ENCODE peak calls at places on chromosomes 4 and X, in seven cellular contexts. G is tibial nerve, D is SJSA1, I is heart left ventricle, N is trophoblast cell, L is aorta, E is uterus. A is an unnamed sample. For H3K36me3 and H3K4me1, the result is how much of the 10 kb centered on the place peaks cover.

GRCh38 chr4:23962462-23962861 is 72.6 kb upstream of the PPARGC1A start:
- DNase-seq in G (no peak), D (no peak), I (no peak), N (no peak), L (no peak), E (no peak), A (no peak)

GRCh38 chr4:46274717-46275116 is 115.2 kb downstream of the GABRA2 start:
- DNase-seq in G (no peak), D (no peak), I (no peak), N (no peak), L (no peak), E (no peak), A (no peak)

GRCh38 chrX:57156397-57157049 is 19.3 kb upstream of the SPIN2A start:
- DNase-seq in G (no peak), D (no peak), I (peak), N (peak), L (no peak), E (no peak), A (peak)

GRCh38 chr4:156374069-156374468 is 420.4 kb upstream of the CTSO start:
- DNase-seq in G (no peak), D (no peak), I (no peak), N (no peak), L (no peak), E (peak), A (no peak)

GRCh38 chrX:44828008-44828605 is 15.7 kb upstream of the DUSP21 start:
- DNase-seq in G (no peak), D (peak), I (no peak), N (no peak), L (no peak), E (no peak), A (no peak)

GRCh38 chr4:129446074-129446473 is 350.1 kb downstream of the C4orf33 start:
- DNase-seq in G (no peak), D (no peak), I (no peak), N (no peak), L (no peak), E (no peak), A (no peak)

GRCh38 chr4:147944670-147945260 is 212.9 kb downstream of the ARHGAP10 start:
- DNase-seq in G (no peak), D (no peak), I (no peak), N (no peak), L (no peak), E (no peak), A (no peak)

GRCh38 chr4:25449688-25450087 is 72.6 kb downstream of the ANAPC4 start:
- DNase-seq in G (no peak), D (no peak), I (no peak), N (no peak), L (no peak), E (no peak), A (no peak)

GRCh38 chr4:109973529-109973905 is 60.8 kb downstream of the EGF start:
- DNase-seq in G (no peak), D (no peak), I (no peak), N (no peak), L (no peak), E (no peak), A (no peak)

GRCh38 chrX:67544281-67544680 is 460 bp downstream of the AR start:
- DNase-seq in G (no peak), D (peak), I (peak), N (no peak), L (peak), E (peak), A (peak)

GRCh38 chr4:929970-930625 is 2.0 kb downstream of the GAK start:
- DNase-seq in G (no peak), D (no peak), I (no peak), N (no peak), L (no peak), E (no peak), A (no peak)

GRCh38 chr4:93658443-93658842 is 170.1 kb upstream of the ATOH1 start:
- DNase-seq in G (no peak), D (no peak), I (no peak), N (no peak), L (no peak), E (no peak), A (no peak)

GRCh38 chr4:173264245-173264959 is 69.8 kb downstream of the HMGB2 start:
- DNase-seq in G (no peak), D (no peak), I (peak), N (no peak), L (no peak), E (no peak), A (peak)

GRCh38 chrX:136215559-136215958 is 35.6 kb downstream of the MAP7D3 start:
- DNase-seq in G (no peak), D (no peak), I (no peak), N (no peak), L (no peak), E (no peak), A (no peak)

GRCh38 chr4:2339458-2340271 is 77.8 kb upstream of the MXD4 start:
- DNase-seq in G (no peak), D (peak), I (no peak), N (no peak), L (peak), E (no peak), A (no peak)

GRCh38 chrX:48703642-48704481 is 7.3 kb downstream of the SUV39H1 start:
- DNase-seq in G (no peak), D (no peak), I (peak), N (peak), L (no peak), E (no peak), A (no peak)

GRCh38 chr4:26780524-26780923 is 80.1 kb upstream of the STIM2 start:
- DNase-seq in G (no peak), D (no peak), I (no peak), N (no peak), L (no peak), E (no peak), A (no peak)

GRCh38 chr4:81049861-81050423 is 19.4 kb downstream of the BMP3 start:
- DNase-seq in G (no peak), D (no peak), I (no peak), N (no peak), L (no peak), E (no peak), A (no peak)

GRCh38 chr4:153249199-153250154 is 45.2 kb downstream of the TRIM2 start:
- DNase-seq in G (peak), D (peak), I (peak), N (peak), L (peak), E (peak), A (peak)

GRCh38 chr4:26806331-26806730 is 54.3 kb upstream of the STIM2 start:
- DNase-seq in G (no peak), D (no peak), I (no peak), N (no peak), L (no peak), E (no peak), A (no peak)

GRCh38 chr4:15202481-15202880 is 200.2 kb downstream of the CPEB2 start:
- DNase-seq in G (no peak), D (no peak), I (no peak), N (no peak), L (no peak), E (no peak), A (no peak)

GRCh38 chr4:82886145-82886942 is 4.6 kb downstream of the SEC31A start:
- DNase-seq in G (no peak), D (no peak), I (no peak), N (no peak), L (no peak), E (no peak), A (no peak)

GRCh38 chr4:123469245-123469644 is 72.7 kb downstream of the SPRY1 start:
- DNase-seq in G (no peak), D (no peak), I (no peak), N (no peak), L (no peak), E (no peak), A (no peak)

GRCh38 chr4:10691651-10692050 is 7.1 kb upstream of the CLNK start:
- DNase-seq in G (no peak), D (no peak), I (no peak), N (no peak), L (no peak), E (no peak), A (no peak)

GRCh38 chr4:3207531-3208037 is 41.4 kb upstream of the MSANTD1 start:
- DNase-seq in G (no peak), D (no peak), I (no peak), N (no peak), L (no peak), E (no peak), A (no peak)

GRCh38 chr4:169410839-169411770 is 140.3 kb upstream of the SH3RF1 start:
- DNase-seq in G (no peak), D (peak), I (peak), N (no peak), L (no peak), E (no peak), A (no peak)

GRCh38 chrX:66150188-66150587 is 13.9 kb upstream of the HEPH start:
- DNase-seq in G (no peak), D (no peak), I (no peak), N (no peak), L (no peak), E (no peak), A (no peak)

GRCh38 chr4:59537231-59537886 is 1662.8 kb upstream of the ADGRL3 start:
- DNase-seq in G (no peak), D (no peak), I (no peak), N (no peak), L (no peak), E (no peak), A (no peak)

GRCh38 chr4:115687356-115687755 is 573.9 kb upstream of the NDST4 start:
- DNase-seq in G (no peak), D (no peak), I (no peak), N (no peak), L (no peak), E (no peak), A (no peak)

GRCh38 chrX:30620980-30621716 is 32.1 kb upstream of the GK start:
- DNase-seq in G (no peak), D (no peak), I (peak), N (peak), L (no peak), E (peak), A (peak)

GRCh38 chr4:75490155-75490554 is 24.0 kb downstream of the RCHY1 start:
- DNase-seq in G (no peak), D (no peak), I (no peak), N (no peak), L (no peak), E (no peak), A (no peak)

GRCh38 chr4:134762053-134762452 is 560.5 kb upstream of the PABPC4L start:
- DNase-seq in G (no peak), D (no peak), I (no peak), N (no peak), L (no peak), E (no peak), A (no peak)

GRCh38 chrX:48487362-48487785 is 11.4 kb downstream of the FTSJ1 start:
- DNase-seq in G (no peak), D (peak), I (no peak), N (peak), L (no peak), E (no peak), A (no peak)

GRCh38 chr4:8507624-8508023 is 67.0 kb downstream of the TRMT44 start:
- DNase-seq in G (no peak), D (no peak), I (no peak), N (no peak), L (no peak), E (no peak), A (no peak)

DNA sequence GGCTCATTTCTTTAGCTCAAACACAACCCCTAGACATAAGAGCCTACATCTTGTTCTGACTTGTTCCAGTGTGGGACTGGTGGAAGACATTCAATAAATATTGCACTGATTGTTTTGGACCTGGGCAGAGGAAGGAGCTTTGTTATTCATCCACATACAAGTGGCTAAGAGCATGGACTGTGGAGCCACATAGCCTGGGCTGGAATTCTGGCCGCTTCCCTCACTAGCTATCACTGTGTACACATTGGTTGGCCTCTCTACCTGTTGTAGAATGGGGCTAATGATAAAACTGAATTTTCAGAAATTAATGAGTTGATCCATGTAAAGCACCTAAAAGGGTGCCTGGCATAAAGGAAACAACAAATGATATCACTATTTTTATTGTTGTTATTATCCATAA is 80.0 kb downstream of the ZNF674 start:
- DNase-seq in G (no peak), D (no peak), I (no peak), N (no peak), L (no peak), E (no peak), A (no peak)
- H3K36me3 ChIP-seq in G (under half), D (under half), I (half or more), N (under half), L (under half), E (under half), A (under half)

GRCh38 chr4:99815597-99816011 is 1.0 kb upstream of the DAPP1 start:
- DNase-seq in G (no peak), D (no peak), I (no peak), N (peak), L (no peak), E (no peak), A (no peak)
- H3K4me1 ChIP-seq in G (under half), D (under half), I (under half), N (under half), L (under half), E (under half), A (under half)

DNA sequence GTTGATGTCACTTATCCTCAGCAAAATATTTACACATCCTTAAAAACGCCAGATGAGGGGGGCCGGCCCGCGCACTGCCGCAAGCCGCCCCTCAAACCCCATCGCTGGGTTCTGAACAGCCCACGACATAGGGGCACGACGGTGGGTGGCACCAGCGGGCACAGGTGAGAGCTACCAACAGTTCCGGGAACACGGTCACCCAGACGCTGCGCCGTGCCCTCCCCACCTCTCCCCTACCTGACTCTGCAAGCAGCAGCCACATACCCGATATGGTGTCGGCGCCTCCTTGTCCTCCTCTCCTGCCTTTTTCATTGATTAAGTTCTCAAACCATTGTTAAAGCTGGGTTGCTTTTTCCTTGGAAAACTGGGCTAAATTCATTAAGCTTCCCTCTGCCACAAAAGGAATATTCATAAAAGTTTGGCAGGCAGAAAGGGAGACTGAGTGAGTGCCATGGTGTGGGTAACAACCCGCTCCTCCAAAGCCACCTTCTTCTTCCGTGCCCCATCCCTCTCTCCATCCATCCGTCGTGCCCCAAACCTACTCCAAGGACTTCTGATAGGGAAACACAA is 1.4 kb downstream of the RAI2 start:
- DNase-seq in G (no peak), D (no peak), I (no peak), N (no peak), L (no peak), E (no peak), A (no peak)
- H3K4me3 ChIP-seq in G (peak), D (no peak), I (peak), N (no peak), L (peak), E (peak), A (peak)

GRCh38 chr4:184392748-184393334 is 81.5 kb downstream of the IRF2 start:
- DNase-seq in G (no peak), D (no peak), I (no peak), N (no peak), L (peak), E (no peak), A (no peak)
- H3K36me3 ChIP-seq in G (under half), D (half or more), I (half or more), N (under half), L (under half), E (under half), A (half or more)

DNA sequence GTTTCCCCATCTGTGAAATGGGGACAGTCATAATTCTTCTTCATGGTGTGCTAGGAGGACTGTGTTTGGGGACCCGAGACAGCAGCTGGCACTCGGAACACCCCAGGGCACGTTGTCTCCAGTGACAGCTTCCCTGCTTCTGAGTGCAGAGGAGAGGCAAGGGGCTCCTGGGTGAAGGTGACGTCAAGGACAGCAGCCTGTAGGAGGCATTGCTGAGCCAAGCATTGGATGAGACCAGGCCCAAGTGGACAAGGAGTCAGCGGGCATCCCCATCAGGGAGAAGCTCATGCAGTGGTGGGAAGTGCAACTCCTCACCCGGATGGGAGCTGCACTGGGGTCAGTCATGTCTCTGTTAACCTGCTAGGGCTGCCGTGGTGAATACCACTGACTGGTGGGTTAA is 46.1 kb downstream of the EVC start:
- DNase-seq in G (no peak), D (no peak), I (no peak), N (no peak), L (no peak), E (no peak), A (no peak)
- H3K4me1 ChIP-seq in G (under half), D (under half), I (under half), N (under half), L (under half), E (under half), A (under half)

A was measured in heart right ventricle.